ENCODE peak calls at places on chromosomes 2 and 18, in seven cellular contexts. D is foreskin fibroblast, C is K562, Z is IMR-90, E is uterus, Q is HFF-Myc, U is GM12865. X is an unnamed sample.

GRCh38 chr2:189066037-189066436 is 91.9 kb downstream of the COL3A1 start:
- DNase-seq in D (no peak), C (no peak), Z (peak; percentile 55), E (no peak), Q (no peak), U (no peak), X (no peak)

GRCh38 chr2:223887127-223887526 is 49.7 kb upstream of the AP1S3 start:
- DNase-seq in D (no peak), C (no peak), Z (peak; percentile 54), E (no peak), Q (no peak), U (no peak), X (no peak)

GRCh38 chr2:217939220-217939619 is 63.6 kb downstream of the TNS1 start:
- DNase-seq in D (no peak), C (no peak), Z (no peak), E (no peak), Q (no peak), U (no peak), X (no peak)

GRCh38 chr2:109270758-109271305 is 141.8 kb downstream of the SH3RF3 start:
- DNase-seq in D (no peak), C (no peak), Z (no peak), E (no peak), Q (no peak), U (no peak), X (no peak)

GRCh38 chr2:17539993-17540812 is at the start of gene VSNL1:
- DNase-seq in D (peak; percentile 50), C (peak; percentile 37), Z (peak; percentile 68), E (peak; percentile 83), Q (no peak), U (peak; percentile 24), X (no peak)

GRCh38 chr2:101597347-101597944 is 100.1 kb upstream of the MAP4K4 start:
- DNase-seq in D (no peak), C (no peak), Z (peak; percentile 75), E (no peak), Q (no peak), U (no peak), X (peak; percentile 50)

GRCh38 chr2:144959416-144959815 is 439.5 kb upstream of the ZEB2 start:
- DNase-seq in D (no peak), C (no peak), Z (peak; percentile 17), E (no peak), Q (no peak), U (no peak), X (no peak)

GRCh38 chr18:42813570-42813969 is 301.9 kb downstream of the RIT2 start:
- DNase-seq in D (no peak), C (no peak), Z (no peak), E (no peak), Q (no peak), U (no peak), X (no peak)

GRCh38 chr18:66761166-66761565 is 157.3 kb upstream of the CDH19 start:
- DNase-seq in D (no peak), C (no peak), Z (no peak), E (no peak), Q (no peak), U (no peak), X (no peak)

GRCh38 chr2:120863661-120864320 is 128.1 kb downstream of the GLI2 start:
- DNase-seq in D (no peak), C (peak; percentile 88), Z (peak; percentile 67), E (no peak), Q (no peak), U (no peak), X (no peak)

GRCh38 chr18:22556271-22556990 is 138.7 kb upstream of the CTAGE1 start:
- DNase-seq in D (no peak), C (no peak), Z (peak; percentile 38), E (peak; percentile 47), Q (no peak), U (no peak), X (no peak)

GRCh38 chr18:39681061-39681460 is 2115.5 kb upstream of the CELF4 start:
- DNase-seq in D (no peak), C (no peak), Z (no peak), E (no peak), Q (no peak), U (no peak), X (no peak)

GRCh38 chr2:66445076-66445724 is 10.3 kb downstream of the MEIS1 start:
- DNase-seq in D (peak; percentile 57), C (no peak), Z (no peak), E (peak; percentile 47), Q (no peak), U (no peak), X (no peak)

GRCh38 chr18:58041633-58042032 is 2.4 kb upstream of the NEDD4L start:
- DNase-seq in D (no peak), C (peak; percentile 88), Z (no peak), E (no peak), Q (no peak), U (no peak), X (no peak)

GRCh38 chr2:41717883-41718282 is 329.9 kb upstream of the PKDCC start:
- DNase-seq in D (no peak), C (no peak), Z (no peak), E (no peak), Q (no peak), U (peak; percentile 30), X (no peak)

GRCh38 chr18:6009751-6010150 is 114.4 kb upstream of the TMEM200C start:
- DNase-seq in D (peak; percentile 9), C (no peak), Z (peak; percentile 86), E (no peak), Q (no peak), U (no peak), X (no peak)

GRCh38 chr2:38474058-38474457 is 97.0 kb upstream of the ATL2 start:
- DNase-seq in D (no peak), C (peak; percentile 37), Z (no peak), E (no peak), Q (no peak), U (peak; percentile 32), X (no peak)

GRCh38 chr2:178193823-178194599 is at the start of gene OSBPL6:
- DNase-seq in D (peak; percentile 86), C (peak; percentile 91), Z (peak; percentile 82), E (peak; percentile 77), Q (no peak), U (peak; percentile 82), X (no peak)

GRCh38 chr2:147149589-147150245 is 695.1 kb upstream of the ACVR2A start:
- DNase-seq in D (no peak), C (no peak), Z (no peak), E (no peak), Q (no peak), U (no peak), X (no peak)

GRCh38 chr18:22171839-22172582 is 2.6 kb downstream of the GATA6 start:
- DNase-seq in D (no peak), C (no peak), Z (no peak), E (no peak), Q (no peak), U (no peak), X (no peak)

GRCh38 chr2:240567137-240567871 is 980 bp upstream of the RNPEPL1 start:
- DNase-seq in D (no peak), C (peak; percentile 34), Z (no peak), E (peak; percentile 31), Q (no peak), U (peak; percentile 34), X (no peak)
- H3K4me3 ChIP-seq in D (peak overlapping the region; percentile 72), C (peak overlapping the region; percentile 65), Z (peak overlapping the region; percentile 58), E (peak overlapping the region; percentile 60), Q (peak overlapping the region; percentile 58), U (peak overlapping the region; percentile 78), X (peak overlapping the region; percentile 74)

GRCh38 chr2:182763311-182763912 is 47.4 kb downstream of the DNAJC10 start:
- DNase-seq in D (peak; percentile 5), C (peak; percentile 68), Z (peak; percentile 43), E (no peak), Q (no peak), U (peak; percentile 48), X (no peak)
- TF ChIP-seq CTCF in D (peak; percentile 48), C (peak; percentile 70), Z (peak; percentile 50), E (peak; percentile 33), Q (peak; percentile 57), U (peak; percentile 42), X (peak; percentile 47)

DNA sequence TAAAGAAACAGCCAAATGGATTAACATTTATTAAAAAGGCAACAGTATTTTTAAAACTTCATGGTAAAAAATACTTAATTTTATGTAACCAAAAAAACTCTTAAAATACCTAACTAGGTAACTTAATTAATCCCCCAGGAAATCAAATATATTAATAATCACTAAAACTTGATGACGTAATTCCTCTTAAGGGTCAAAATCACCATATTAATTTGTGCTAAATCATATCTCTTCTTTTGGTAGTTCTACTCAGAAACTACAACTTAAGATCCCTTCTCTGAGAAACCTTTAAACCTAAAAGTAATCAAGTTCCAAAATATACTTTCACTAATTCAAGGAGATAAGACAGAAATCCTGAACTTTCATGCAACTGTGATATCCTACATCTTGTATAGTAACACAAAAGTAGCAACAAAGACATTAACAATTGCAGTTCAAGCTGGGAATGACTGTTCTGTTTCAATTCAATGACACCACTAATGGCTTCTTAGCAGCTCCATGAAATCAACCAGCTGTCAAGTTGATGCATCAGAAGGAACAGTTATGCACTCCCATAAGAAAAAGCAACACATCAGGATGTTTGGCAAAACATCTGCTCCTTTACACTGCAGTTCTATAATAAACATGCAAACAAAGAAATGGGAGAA is 4.0 kb downstream of the BAZ2B start:
- DNase-seq in D (no peak), C (peak; percentile 67), Z (peak; percentile 31), E (no peak), Q (no peak), U (peak; percentile 13), X (no peak)
- H3K4me3 ChIP-seq in D (peak overlapping the region; percentile 18), C (no peak overlapping the region), Z (no peak overlapping the region), E (no peak overlapping the region), Q (no peak overlapping the region), U (no peak overlapping the region), X (no peak overlapping the region)

GRCh38 chr2:226909131-226909530 is 73.3 kb downstream of the RHBDD1 start:
- DNase-seq in D (no peak), C (no peak), Z (peak; percentile 50), E (no peak), Q (no peak), U (peak; percentile 17), X (peak; percentile 63)
- TF ChIP-seq CTCF in D (no peak), C (no peak), Z (no peak), E (no peak), Q (no peak), U (no peak), X (no peak)

DNA sequence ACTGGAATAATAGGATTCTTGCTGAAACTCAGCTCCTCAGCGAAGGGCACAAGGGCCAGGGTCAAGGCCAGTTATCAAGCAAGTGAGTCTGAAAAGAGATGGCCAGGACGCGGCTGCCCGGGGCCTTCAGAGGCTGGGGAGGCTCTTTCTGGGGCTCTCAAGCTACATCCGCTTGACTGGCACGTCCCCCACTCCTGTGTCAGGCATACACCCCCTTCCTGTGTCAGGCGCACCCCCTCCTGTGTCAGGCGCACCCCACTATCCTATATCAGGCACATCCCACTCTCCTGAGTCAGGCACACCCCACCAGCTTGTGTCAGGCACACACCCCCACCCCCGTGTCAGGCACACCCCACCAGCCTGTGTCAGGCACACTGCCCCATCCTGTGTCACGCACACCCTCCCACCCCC is 91.8 kb downstream of the TPO start:
- DNase-seq in D (no peak), C (no peak), Z (no peak), E (no peak), Q (no peak), U (no peak), X (no peak)
- H3K4me3 ChIP-seq in D (no peak overlapping the region), C (no peak overlapping the region), Z (no peak overlapping the region), E (no peak overlapping the region), Q (no peak overlapping the region), U (no peak overlapping the region), X (no peak overlapping the region)

X was measured in AG04449.